ENCODE peak calls at places on chromosomes 12 and 14, in six cellular contexts. P, H, Y, E, O and Q are unnamed samples.

GRCh38 chr12:112843272-112843671 is 51.7 kb downstream of the RPH3A start:
- DNase-seq in P (no peak), H (peak; percentile 75), Y (no peak), E (no peak), O (no peak), Q (peak; percentile 72)

GRCh38 chr14:75450381-75451276 is 22.8 kb downstream of the JDP2 start:
- DNase-seq in P (no peak), H (peak; percentile 31), Y (peak; percentile 96), E (no peak), O (no peak), Q (peak; percentile 35)

GRCh38 chr12:13229504-13229903 is 33.0 kb downstream of the EMP1 start:
- DNase-seq in P (no peak), H (no peak), Y (no peak), E (no peak), O (no peak), Q (no peak)

GRCh38 chr14:94018308-94018707 is 7.8 kb upstream of the OTUB2 start:
- DNase-seq in P (no peak), H (no peak), Y (no peak), E (no peak), O (no peak), Q (no peak)

GRCh38 chr12:41577995-41578394 is 389.9 kb downstream of the PDZRN4 start:
- DNase-seq in P (no peak), H (peak; percentile 22), Y (no peak), E (no peak), O (no peak), Q (no peak)

GRCh38 chr12:68871899-68872298 is 61.1 kb downstream of the CPM start:
- DNase-seq in P (no peak), H (peak; percentile 77), Y (no peak), E (no peak), O (peak; percentile 19), Q (peak; percentile 26)

GRCh38 chr14:64938972-64939816 is 3.4 kb downstream of the GPX2 start:
- DNase-seq in P (no peak), H (no peak), Y (no peak), E (no peak), O (no peak), Q (no peak)

GRCh38 chr12:49868952-49869815 is 26.3 kb upstream of the BCDIN3D start:
- DNase-seq in P (peak; percentile 19), H (peak; percentile 98), Y (no peak), E (peak; percentile 92), O (no peak), Q (peak; percentile 82)

GRCh38 chr12:13368971-13369370 is 172.4 kb downstream of the EMP1 start:
- DNase-seq in P (no peak), H (no peak), Y (no peak), E (no peak), O (no peak), Q (no peak)

GRCh38 chr12:47820631-47821345 is 1.1 kb upstream of the HDAC7 start:
- DNase-seq in P (no peak), H (peak; percentile 97), Y (no peak), E (peak; percentile 88), O (peak; percentile 62), Q (peak; percentile 96)

DNA sequence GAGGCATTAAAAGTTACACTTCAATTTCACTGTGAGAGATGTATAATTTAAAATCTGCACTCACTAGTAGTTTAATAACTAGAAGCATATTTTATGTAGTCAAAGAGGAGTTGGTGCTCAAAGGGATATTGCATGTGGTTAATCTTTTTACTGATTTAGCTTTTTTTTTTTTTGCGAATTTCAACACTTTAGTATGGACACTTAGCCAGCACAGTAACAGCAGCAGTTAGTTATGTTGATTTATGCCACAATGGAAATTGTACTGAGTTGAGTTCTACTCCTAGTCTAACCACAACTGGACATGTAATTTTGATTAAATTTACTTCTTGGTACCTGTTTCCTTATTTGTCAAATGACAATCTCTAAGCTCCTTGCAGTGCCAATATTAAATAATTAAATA is 104.2 kb downstream of the RERG start:
- DNase-seq in P (no peak), H (no peak), Y (no peak), E (no peak), O (no peak), Q (no peak)
- TF ChIP-seq CTCF in P (no peak), H (no peak), Y (no peak), E (no peak), O (no peak), Q (no peak)

DNA sequence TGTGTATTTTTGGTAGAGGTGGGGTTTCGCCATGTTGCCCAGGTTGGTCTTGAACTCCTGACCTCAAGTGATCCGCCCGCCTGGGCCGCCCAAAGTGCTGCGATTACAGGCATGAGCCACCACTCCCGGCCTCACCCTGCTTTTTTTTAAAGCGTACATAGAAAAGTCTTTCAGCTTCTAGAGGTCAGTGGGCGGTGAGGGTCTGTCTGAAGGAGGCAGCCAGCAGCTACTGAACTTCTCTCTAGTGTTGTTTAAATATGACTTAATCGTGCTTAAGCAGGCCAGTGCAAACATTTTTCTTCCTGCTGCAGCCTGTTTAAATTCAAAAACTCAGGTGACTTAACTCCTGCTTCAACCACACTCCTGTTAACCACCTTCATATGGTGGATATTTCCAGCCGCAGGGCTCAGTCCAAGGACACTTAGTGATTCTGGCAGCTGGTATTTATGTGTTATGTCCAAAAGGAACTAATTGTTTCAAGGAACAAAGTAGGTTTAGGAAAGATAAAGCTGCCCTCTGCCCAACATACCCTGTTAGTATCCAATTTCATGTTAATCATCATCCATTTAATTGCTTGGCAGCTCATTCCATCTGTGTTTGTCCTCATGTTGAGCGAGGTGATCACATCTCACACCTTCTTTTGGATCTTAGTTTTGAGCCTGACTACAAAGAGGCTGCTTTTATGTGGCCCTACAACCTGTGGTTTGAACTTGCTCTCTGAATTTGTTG is 2.0 kb downstream of the PRKAB1 start:
- DNase-seq in P (no peak), H (peak; percentile 14), Y (no peak), E (no peak), O (no peak), Q (no peak)
- H3K4me3 ChIP-seq in P (peak overlapping the region; percentile 93), H (no peak overlapping the region), Y (no peak overlapping the region), E (no peak overlapping the region), O (no peak overlapping the region), Q (no peak overlapping the region)

GRCh38 chr14:90381011-90381790 is 15.6 kb upstream of the CALM1 start:
- DNase-seq in P (no peak), H (peak; percentile 39), Y (no peak), E (no peak), O (no peak), Q (no peak)
- TF ChIP-seq CTCF in P (no peak), H (no peak), Y (no peak), E (no peak), O (no peak), Q (no peak)

GRCh38 chr12:906077-906585 is 43.4 kb downstream of the RAD52 start:
- DNase-seq in P (no peak), H (peak; percentile 37), Y (no peak), E (no peak), O (no peak), Q (peak; percentile 33)
- H3K4me3 ChIP-seq in P (no peak overlapping the region), H (no peak overlapping the region), Y (no peak overlapping the region), E (no peak overlapping the region), O (no peak overlapping the region), Q (no peak overlapping the region)

DNA sequence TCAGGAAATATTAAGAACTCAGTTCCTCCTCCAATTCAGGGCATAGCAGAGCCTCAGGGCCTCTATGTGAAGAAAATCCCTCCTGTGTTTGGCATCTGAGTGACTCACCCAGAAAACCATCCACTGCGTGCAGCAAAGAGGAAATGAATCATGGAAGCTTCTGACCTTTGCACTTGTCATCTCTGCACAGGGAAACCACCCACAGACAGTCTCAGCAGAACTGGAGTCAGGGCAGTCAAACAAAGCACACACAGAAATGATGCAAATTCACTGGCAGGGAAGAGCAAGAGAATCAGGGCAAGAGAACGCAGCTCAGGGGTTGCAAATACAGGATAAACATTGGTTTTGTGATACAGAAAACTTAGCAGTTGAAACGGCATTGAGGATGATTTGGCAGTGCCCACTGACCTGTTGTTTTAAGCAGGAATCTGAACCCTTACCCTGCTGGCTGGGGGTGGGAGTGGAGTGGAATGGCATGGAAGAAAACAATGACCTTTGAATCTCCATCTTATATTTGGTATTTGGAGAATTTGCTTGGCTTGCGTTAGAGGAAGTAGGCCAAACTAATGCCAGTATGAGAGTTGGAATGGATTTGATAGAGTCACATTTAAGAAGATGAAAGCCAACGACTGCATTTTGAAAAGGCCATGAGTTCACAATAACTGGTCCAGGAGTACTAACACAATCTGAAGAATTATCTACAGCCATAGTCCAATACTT is 53.5 kb downstream of the PHLDA1 start:
- DNase-seq in P (peak; percentile 30), H (peak; percentile 100), Y (peak; percentile 82), E (peak; percentile 99), O (peak; percentile 94), Q (peak; percentile 99)
- TF ChIP-seq CTCF in P (no peak), H (no peak), Y (no peak), E (no peak), O (no peak), Q (no peak)

GRCh38 chr14:105879867-105880561 is 353.6 kb downstream of the TMEM121 start:
- DNase-seq in P (peak; percentile 6), H (no peak), Y (peak; percentile 34), E (no peak), O (no peak), Q (no peak)
- H3K4me3 ChIP-seq in P (no peak overlapping the region), H (no peak overlapping the region), Y (no peak overlapping the region), E (no peak overlapping the region), O (no peak overlapping the region), Q (no peak overlapping the region)

GRCh38 chr12:124506832-124507153 is 60.6 kb downstream of the NCOR2 start:
- DNase-seq in P (no peak), H (no peak), Y (no peak), E (no peak), O (no peak), Q (no peak)

GRCh38 chr12:124504273-124505000 is 63.0 kb downstream of the NCOR2 start:
- DNase-seq in P (no peak), H (no peak), Y (no peak), E (no peak), O (no peak), Q (no peak)

GRCh38 chr12:124505001-124505818 is 62.2 kb downstream of the NCOR2 start:
- DNase-seq in P (no peak), H (no peak), Y (no peak), E (no peak), O (no peak), Q (no peak)

GRCh38 chr12:124507188-124508109 is 60.0 kb downstream of the NCOR2 start:
- DNase-seq in P (no peak), H (peak; percentile 92), Y (no peak), E (no peak), O (no peak), Q (peak; percentile 75)

GRCh38 chr12:124506145-124506831 is 61.1 kb downstream of the NCOR2 start:
- DNase-seq in P (no peak), H (peak; percentile 88), Y (peak; percentile 70), E (no peak), O (no peak), Q (peak; percentile 86)
- TF ChIP-seq CTCF in P (no peak), H (peak; percentile 9), Y (no peak), E (no peak), O (no peak), Q (no peak)

GRCh38 chr12:25801621-25802243 is 156.8 kb upstream of the RASSF8 start:
- DNase-seq in P (no peak), H (no peak), Y (no peak), E (no peak), O (no peak), Q (no peak)
- H3K4me3 ChIP-seq in P (no peak overlapping the region), H (no peak overlapping the region), Y (no peak overlapping the region), E (no peak overlapping the region), O (no peak overlapping the region), Q (no peak overlapping the region)

GRCh38 chr14:101033006-101033405 is 129.5 kb upstream of the RTL1 start:
- DNase-seq in P (no peak), H (no peak), Y (peak; percentile 31), E (no peak), O (no peak), Q (no peak)
- TF ChIP-seq CTCF in P (no peak), H (no peak), Y (no peak), E (no peak), O (no peak), Q (no peak)